ENCODE peak calls at places on chromosomes 3 and 15, in ten cellular contexts. I is A549; J is NCI-H748 treated with DMSO at 0.1 percent for 48 hours; K is kidney glomerular epithelial cell; N is psoas muscle; W is HEK293T; Z is stimulated activated naive B cell treated with anti-CD40 and anti-IgM and Interleukin-4, amounts not matched to agents 10 μg/mL and 1 μg/mL and 100 μg/mL, for 72 hours; D is sigmoid colon; E is heart left ventricle; R is activated T-cell treated with anti-CD3 and anti-CD28 coated beads for 1 hour. T is an unnamed sample.

GRCh38 chr3:85725809-85726208 is 767.0 kb downstream of the CADM2 start:
- DNase-seq in E (no peak), W (no peak), D (no peak), Z (no peak), R (no peak), K (no peak), N (no peak), J (no peak), I (no peak), T (no peak)

GRCh38 chr3:11554666-11555065 is 89.0 kb downstream of the VGLL4 start:
- DNase-seq in R (no peak), D (peak; percentile 63), W (no peak), J (no peak), N (no peak), K (no peak), Z (no peak), I (no peak), E (no peak), T (no peak)

GRCh38 chr3:30640856-30641255 is 34.5 kb downstream of the TGFBR2 start:
- DNase-seq in I (no peak), R (no peak), Z (no peak), E (no peak), K (no peak), N (no peak), D (no peak), W (no peak), J (no peak), T (no peak)

GRCh38 chr15:69576035-69576526 is 123.5 kb downstream of the RPLP1 start:
- DNase-seq in K (peak; percentile 38), R (peak; percentile 59), N (peak; percentile 61), D (no peak), E (peak; percentile 48), Z (peak; percentile 54), I (peak; percentile 68), J (peak; percentile 29), W (no peak), T (peak; percentile 81)

GRCh38 chr15:55856506-55856905 is 113.6 kb upstream of the PRTG start:
- DNase-seq in E (no peak), R (no peak), K (no peak), D (no peak), Z (no peak), N (no peak), I (no peak), W (no peak), J (no peak), T (no peak)

GRCh38 chr15:59976480-59976879 is 27.6 kb upstream of the FOXB1 start:
- DNase-seq in E (no peak), N (no peak), W (no peak), J (no peak), I (no peak), R (no peak), Z (no peak), D (no peak), K (no peak), T (no peak)

GRCh38 chr3:126925411-126926171 is 57.3 kb upstream of the PLXNA1 start:
- DNase-seq in J (no peak), K (no peak), I (no peak), R (no peak), N (no peak), W (no peak), Z (no peak), D (peak; percentile 61), E (peak; percentile 52), T (no peak)

GRCh38 chr3:13879946-13880810 is at the start of gene WNT7A:
- DNase-seq in K (no peak), N (no peak), R (peak; percentile 57), Z (peak; percentile 15), D (peak; percentile 48), I (peak; percentile 41), J (no peak), E (no peak), W (peak; percentile 73), T (no peak)

GRCh38 chr3:149487598-149488197 is 13.2 kb downstream of the TM4SF4 start:
- DNase-seq in K (no peak), R (no peak), E (no peak), Z (no peak), N (no peak), D (no peak), J (no peak), W (peak; percentile 43), I (peak; percentile 62), T (peak; percentile 37)

GRCh38 chr3:3783675-3784074 is 15.6 kb upstream of the LRRN1 start:
- DNase-seq in E (no peak), R (no peak), I (no peak), N (no peak), J (no peak), K (no peak), W (no peak), Z (no peak), D (no peak), T (no peak)

GRCh38 chr15:33022629-33023028 is 171.9 kb downstream of the FMN1 start:
- DNase-seq in Z (no peak), J (no peak), W (peak; percentile 7), K (no peak), R (no peak), N (peak; percentile 82), I (no peak), D (peak; percentile 71), E (peak; percentile 75), T (peak; percentile 37)

GRCh38 chr3:86788371-86788770 is 202.6 kb downstream of the VGLL3 start:
- DNase-seq in I (no peak), E (no peak), W (no peak), N (no peak), K (peak; percentile 53), Z (no peak), R (no peak), J (no peak), D (no peak), T (no peak)

GRCh38 chr15:85941186-85941855 is 138.3 kb upstream of the AGBL1 start:
- DNase-seq in W (peak; percentile 14), D (no peak), K (peak; percentile 16), J (no peak), R (no peak), Z (no peak), E (no peak), I (peak; percentile 4), N (peak; percentile 17), T (no peak)

GRCh38 chr3:45223889-45224730 is 2.0 kb downstream of the TMEM158 start:
- DNase-seq in W (no peak), D (no peak), Z (no peak), R (no peak), N (no peak), J (no peak), E (no peak), K (peak; percentile 30), I (no peak), T (no peak)

GRCh38 chr3:139601191-139601961 is 61.8 kb upstream of the RBP1 start:
- DNase-seq in R (no peak), I (peak; percentile 11), W (no peak), Z (no peak), K (no peak), J (no peak), E (no peak), N (no peak), D (no peak), T (no peak)

GRCh38 chr15:23026218-23026617 is 13.2 kb downstream of the TUBGCP5 start:
- DNase-seq in W (no peak), N (no peak), I (no peak), R (no peak), E (no peak), J (no peak), K (no peak), Z (no peak), D (no peak), T (no peak)

GRCh38 chr3:46700772-46701171 is 420 bp upstream of the TMIE start:
- DNase-seq in D (no peak), K (peak; percentile 25), R (no peak), W (no peak), J (peak; percentile 57), E (peak; percentile 61), I (no peak), N (peak; percentile 57), Z (no peak), T (no peak)

GRCh38 chr15:85011210-85011571 is 29.5 kb downstream of the PDE8A start:
- DNase-seq in J (no peak), W (no peak), I (no peak), R (no peak), K (no peak), N (no peak), E (no peak), Z (no peak), D (no peak), T (no peak)

GRCh38 chr3:170760174-170760526 is 109.8 kb downstream of the RPL22L1 start:
- DNase-seq in Z (no peak), I (no peak), R (no peak), D (no peak), W (no peak), J (no peak), K (peak; percentile 38), N (no peak), E (no peak), T (no peak)

GRCh38 chr3:33401781-33402180 is 38.4 kb downstream of the UBP1 start:
- DNase-seq in I (no peak), R (no peak), Z (no peak), J (no peak), N (no peak), K (no peak), W (no peak), E (no peak), D (no peak), T (no peak)

T was measured in colonic mucosa.